ENCODE peak calls at places on chromosomes 4 and X, in eight cellular contexts. Y is WERI-Rb-1, B is aorta, P is kidney epithelial cell, M is tibial artery, Q is mesenchymal stem cell, G is MG63, N is PC-3. A is an unnamed sample. For H3K27me3, the result is how much of the 10 kb centered on the place peaks cover.

GRCh38 chrX:42597481-42597880 is 180.5 kb downstream of the PPP1R2C start:
- DNase-seq in Y (no peak), B (no peak), P (no peak), M (no peak), Q (no peak), G (no peak), N (no peak), A (no peak)

GRCh38 chr4:11436673-11437072 is 8.0 kb upstream of the HS3ST1 start:
- DNase-seq in Y (no peak), B (no peak), P (no peak), M (no peak), Q (no peak), G (no peak), N (no peak), A (no peak)

GRCh38 chr4:95049838-95050237 is 292.1 kb downstream of the BMPR1B start:
- DNase-seq in Y (no peak), B (no peak), P (no peak), M (no peak), Q (peak), G (peak), N (no peak), A (peak)

GRCh38 chr4:113540859-113541258 is 220.7 kb downstream of the CAMK2D start:
- DNase-seq in Y (no peak), B (no peak), P (no peak), M (no peak), Q (peak), G (no peak), N (no peak), A (no peak)

GRCh38 chr4:33104190-33104773 is 2384.1 kb downstream of the PCDH7 start:
- DNase-seq in Y (no peak), B (no peak), P (no peak), M (no peak), Q (peak), G (no peak), N (no peak), A (peak)

GRCh38 chr4:81436928-81437327 is 34.8 kb downstream of the RASGEF1B start:
- DNase-seq in Y (no peak), B (no peak), P (no peak), M (no peak), Q (no peak), G (no peak), N (no peak), A (no peak)

GRCh38 chrX:72021975-72022374 is 109.7 kb downstream of the RTL5 start:
- DNase-seq in Y (peak), B (peak), P (no peak), M (no peak), Q (no peak), G (no peak), N (peak), A (peak)

GRCh38 chr4:29581469-29581868 is 1138.7 kb upstream of the PCDH7 start:
- DNase-seq in Y (no peak), B (no peak), P (no peak), M (no peak), Q (no peak), G (peak), N (no peak), A (peak)

GRCh38 chr4:73870778-73871177 is 1.6 kb downstream of the CXCL1 start:
- DNase-seq in Y (no peak), B (no peak), P (no peak), M (no peak), Q (peak), G (no peak), N (peak), A (peak)

GRCh38 chr4:77040856-77041576 is 34.8 kb downstream of the CCNI start:
- DNase-seq in Y (no peak), B (no peak), P (no peak), M (no peak), Q (peak), G (no peak), N (no peak), A (no peak)

GRCh38 chr4:2354127-2354526 is 64.3 kb downstream of the ZFYVE28 start:
- DNase-seq in Y (peak), B (peak), P (no peak), M (peak), Q (no peak), G (no peak), N (no peak), A (peak)

GRCh38 chr4:76624271-76624681 is 189.2 kb downstream of the SHROOM3 start:
- DNase-seq in Y (no peak), B (peak), P (peak), M (peak), Q (peak), G (peak), N (peak), A (peak)

GRCh38 chrX:136130931-136131843 is 16.1 kb upstream of the FHL1 start:
- DNase-seq in Y (no peak), B (no peak), P (peak), M (no peak), Q (peak), G (peak), N (peak), A (peak)

GRCh38 chrX:40197071-40197470 is 99.3 kb upstream of the BCOR start:
- DNase-seq in Y (no peak), B (no peak), P (no peak), M (no peak), Q (no peak), G (no peak), N (no peak), A (no peak)

GRCh38 chrX:18962329-18962728 is 21.6 kb downstream of the PHKA2 start:
- DNase-seq in Y (no peak), B (no peak), P (no peak), M (no peak), Q (no peak), G (no peak), N (peak), A (no peak)

GRCh38 chr4:117623321-117623720 is 411.0 kb upstream of the NDST3 start:
- DNase-seq in Y (no peak), B (no peak), P (no peak), M (no peak), Q (peak), G (no peak), N (no peak), A (no peak)

GRCh38 chrX:10534611-10535010 is 85.8 kb downstream of the MID1 start:
- DNase-seq in Y (no peak), B (no peak), P (no peak), M (no peak), Q (no peak), G (no peak), N (no peak), A (peak)

GRCh38 chr4:188781655-188782054 is 642.4 kb downstream of the TRIML1 start:
- DNase-seq in Y (peak), B (no peak), P (no peak), M (no peak), Q (peak), G (peak), N (peak), A (peak)

GRCh38 chr4:105990933-105991332 is 95.7 kb downstream of the NPNT start:
- DNase-seq in Y (no peak), B (peak), P (peak), M (peak), Q (peak), G (peak), N (peak), A (peak)

GRCh38 chrX:48154796-48155195 is 24.4 kb downstream of the SPACA5B start:
- DNase-seq in Y (no peak), B (no peak), P (no peak), M (no peak), Q (no peak), G (no peak), N (no peak), A (no peak)

GRCh38 chr4:180054291-180054690 is 2188.9 kb upstream of the TENM3 start:
- DNase-seq in Y (no peak), B (no peak), P (no peak), M (no peak), Q (no peak), G (no peak), N (no peak), A (no peak)

GRCh38 chrX:150365953-150366911 is 3.1 kb downstream of the MAMLD1 start:
- DNase-seq in Y (peak), B (peak), P (no peak), M (peak), Q (peak), G (peak), N (peak), A (peak)

GRCh38 chr4:182642831-182643230 is 274.4 kb downstream of the DCTD start:
- DNase-seq in Y (no peak), B (no peak), P (no peak), M (no peak), Q (peak), G (no peak), N (peak), A (peak)

GRCh38 chr4:109315341-109315740 is 12.9 kb upstream of the COL25A1 start:
- DNase-seq in Y (no peak), B (no peak), P (no peak), M (no peak), Q (no peak), G (no peak), N (no peak), A (no peak)

GRCh38 chrX:126929071-126929470 is 109.5 kb downstream of the PRR32 start:
- DNase-seq in Y (no peak), B (no peak), P (no peak), M (no peak), Q (no peak), G (no peak), N (no peak), A (no peak)

GRCh38 chrX:152259150-152259549 is 120.8 kb upstream of the MAGEA10 start:
- DNase-seq in Y (no peak), B (no peak), P (no peak), M (no peak), Q (no peak), G (peak), N (no peak), A (no peak)

GRCh38 chr4:57405359-57405758 is 295.2 kb upstream of the IGFBP7 start:
- DNase-seq in Y (no peak), B (no peak), P (peak), M (no peak), Q (no peak), G (peak), N (peak), A (peak)

GRCh38 chr4:94416335-94416734 is 35.4 kb upstream of the PDLIM5 start:
- DNase-seq in Y (no peak), B (no peak), P (no peak), M (no peak), Q (no peak), G (no peak), N (no peak), A (no peak)

GRCh38 chr4:11814758-11815157 is 386.1 kb upstream of the HS3ST1 start:
- DNase-seq in Y (no peak), B (no peak), P (no peak), M (no peak), Q (no peak), G (no peak), N (no peak), A (peak)

GRCh38 chr4:22514001-22514400 is 1.9 kb downstream of the ADGRA3 start:
- DNase-seq in Y (no peak), B (no peak), P (peak), M (no peak), Q (peak), G (no peak), N (peak), A (peak)

GRCh38 chr4:21869978-21870745 is 78.4 kb downstream of the KCNIP4 start:
- DNase-seq in Y (no peak), B (no peak), P (no peak), M (no peak), Q (no peak), G (no peak), N (no peak), A (no peak)

GRCh38 chrX:13690836-13691235 is 1.9 kb downstream of the RAB9A start:
- DNase-seq in Y (no peak), B (no peak), P (no peak), M (no peak), Q (no peak), G (no peak), N (peak), A (peak)

GRCh38 chrX:117511379-117511778 is 605.2 kb downstream of the KLHL13 start:
- DNase-seq in Y (no peak), B (no peak), P (no peak), M (no peak), Q (no peak), G (no peak), N (no peak), A (no peak)

GRCh38 chr4:31737419-31737818 is 1017.2 kb downstream of the PCDH7 start:
- DNase-seq in Y (no peak), B (no peak), P (no peak), M (no peak), Q (no peak), G (no peak), N (no peak), A (no peak)

GRCh38 chrX:70998402-70999027 is 67.6 kb upstream of the SLC7A3 start:
- DNase-seq in Y (peak), B (no peak), P (no peak), M (no peak), Q (peak), G (no peak), N (peak), A (peak)

GRCh38 chrX:111914398-111915092 is 38.6 kb downstream of the TRPC5OS start:
- DNase-seq in Y (no peak), B (no peak), P (no peak), M (no peak), Q (peak), G (no peak), N (peak), A (no peak)

GRCh38 chr4:173362666-173363065 is 8.1 kb upstream of the SAP30 start:
- DNase-seq in Y (no peak), B (no peak), P (no peak), M (no peak), Q (no peak), G (no peak), N (no peak), A (no peak)

DNA sequence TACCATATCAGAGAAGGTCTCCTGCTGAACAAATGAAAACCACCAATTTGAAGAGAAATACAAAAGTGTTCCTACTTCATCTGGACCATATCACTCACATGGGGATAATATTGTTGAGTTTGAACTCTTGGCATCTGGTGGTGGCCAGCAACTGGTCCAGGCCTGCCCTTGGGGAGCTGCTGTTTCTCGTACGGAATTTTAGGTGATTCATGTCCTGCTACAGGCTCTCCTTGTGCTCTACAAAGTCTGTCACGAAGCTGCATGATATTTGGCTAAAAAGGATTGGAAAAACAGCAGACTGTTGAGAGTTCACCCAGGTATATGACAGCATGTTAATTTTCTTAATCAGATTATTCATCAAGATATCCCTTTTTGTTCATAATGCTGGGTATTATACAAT is 42.2 kb downstream of the SEC31A start:
- DNase-seq in Y (no peak), B (no peak), P (no peak), M (no peak), Q (no peak), G (no peak), N (no peak), A (no peak)
- H3K27me3 ChIP-seq in Y (under half), B (under half), P (under half), M (under half), Q (under half), G (under half), N (under half), A (under half)

DNA sequence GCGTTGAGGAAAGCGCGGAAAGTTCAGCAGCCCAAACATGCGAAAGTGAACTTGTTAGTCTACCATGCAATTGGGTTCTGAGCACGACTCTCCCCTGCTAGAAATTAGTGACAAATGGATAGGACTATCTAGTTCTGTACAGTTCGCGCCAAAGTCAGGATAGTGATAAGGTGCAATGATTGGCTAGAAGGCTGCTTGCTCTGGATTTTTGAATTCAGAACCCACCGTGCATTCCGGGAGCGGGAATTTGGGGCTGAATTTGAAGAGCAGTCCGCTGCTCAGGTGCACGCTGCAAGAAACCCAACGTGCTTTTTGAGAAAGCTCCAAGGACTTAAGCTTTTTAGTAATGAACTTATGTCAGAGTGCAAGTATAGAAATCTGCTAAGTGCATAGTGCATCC is 732 bp upstream of the ESX1 start:
- DNase-seq in Y (no peak), B (no peak), P (no peak), M (no peak), Q (no peak), G (no peak), N (no peak), A (no peak)
- H3K27me3 ChIP-seq in Y (half or more), B (under half), P (under half), M (under half), Q (under half), G (under half), N (under half), A (half or more)

GRCh38 chr4:41362647-41363383 is 106.1 kb downstream of the UCHL1 start:
- DNase-seq in Y (no peak), B (no peak), P (no peak), M (no peak), Q (peak), G (peak), N (no peak), A (no peak)

GRCh38 chr4:41361831-41362646 is 105.3 kb downstream of the UCHL1 start:
- DNase-seq in Y (no peak), B (no peak), P (no peak), M (no peak), Q (peak), G (no peak), N (peak), A (no peak)

GRCh38 chr4:41360214-41360910 is 103.6 kb downstream of the UCHL1 start:
- DNase-seq in Y (peak), B (peak), P (no peak), M (peak), Q (peak), G (peak), N (peak), A (peak)

GRCh38 chr4:41359836-41360213 is 103.1 kb downstream of the UCHL1 start:
- DNase-seq in Y (no peak), B (no peak), P (no peak), M (no peak), Q (no peak), G (no peak), N (no peak), A (no peak)

GRCh38 chr4:41360911-41361830 is 104.4 kb downstream of the UCHL1 start:
- DNase-seq in Y (peak), B (peak), P (no peak), M (peak), Q (peak), G (peak), N (peak), A (peak)
- H3K27me3 ChIP-seq in Y (under half), B (under half), P (under half), M (under half), Q (half or more), G (under half), N (under half), A (under half)

GRCh38 chrX:49292400-49293362 is 10.8 kb upstream of the GAGE10 start:
- DNase-seq in Y (no peak), B (no peak), P (no peak), M (no peak), Q (no peak), G (no peak), N (no peak), A (no peak)
- H3K27me3 ChIP-seq in Y (under half), B (under half), P (under half), M (under half), Q (under half), G (under half), N (under half), A (under half)

GRCh38 chr4:4853921-4854648 is 5.4 kb upstream of the MSX1 start:
- DNase-seq in Y (no peak), B (no peak), P (no peak), M (peak), Q (no peak), G (no peak), N (no peak), A (no peak)
- H3K27me3 ChIP-seq in Y (under half), B (under half), P (half or more), M (half or more), Q (half or more), G (under half), N (under half), A (under half)

GRCh38 chrX:133849676-133850075 is 135.7 kb downstream of the GPC3 start:
- DNase-seq in Y (no peak), B (no peak), P (no peak), M (no peak), Q (peak), G (no peak), N (no peak), A (no peak)

GRCh38 chrX:133852837-133853236 is 132.6 kb downstream of the GPC3 start:
- DNase-seq in Y (no peak), B (no peak), P (no peak), M (no peak), Q (no peak), G (no peak), N (no peak), A (peak)

GRCh38 chrX:133847595-133847994 is 137.8 kb downstream of the GPC3 start:
- DNase-seq in Y (no peak), B (no peak), P (no peak), M (no peak), Q (no peak), G (no peak), N (no peak), A (no peak)

DNA sequence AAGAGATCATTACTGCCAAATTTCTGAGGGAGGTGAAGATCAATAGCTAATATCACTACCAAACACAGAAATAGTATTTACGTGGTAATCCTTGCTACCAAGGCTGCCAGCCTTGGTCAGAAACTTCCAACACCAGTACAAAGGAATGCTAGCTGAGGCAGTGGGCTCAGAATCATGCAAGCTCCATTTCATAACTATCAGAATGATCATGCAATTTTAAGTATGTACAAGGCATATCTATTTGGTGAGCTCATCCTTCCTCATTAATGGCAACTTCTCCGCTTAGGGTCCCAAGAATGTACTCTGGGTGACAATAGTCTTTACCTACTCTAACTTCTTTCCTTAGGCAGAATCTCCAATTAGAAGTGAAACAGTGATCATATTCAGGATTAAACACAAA is 135.0 kb downstream of the GPC3 start:
- DNase-seq in Y (no peak), B (no peak), P (no peak), M (no peak), Q (no peak), G (no peak), N (no peak), A (peak)
- H3K27me3 ChIP-seq in Y (under half), B (under half), P (under half), M (under half), Q (under half), G (under half), N (under half), A (under half)

DNA sequence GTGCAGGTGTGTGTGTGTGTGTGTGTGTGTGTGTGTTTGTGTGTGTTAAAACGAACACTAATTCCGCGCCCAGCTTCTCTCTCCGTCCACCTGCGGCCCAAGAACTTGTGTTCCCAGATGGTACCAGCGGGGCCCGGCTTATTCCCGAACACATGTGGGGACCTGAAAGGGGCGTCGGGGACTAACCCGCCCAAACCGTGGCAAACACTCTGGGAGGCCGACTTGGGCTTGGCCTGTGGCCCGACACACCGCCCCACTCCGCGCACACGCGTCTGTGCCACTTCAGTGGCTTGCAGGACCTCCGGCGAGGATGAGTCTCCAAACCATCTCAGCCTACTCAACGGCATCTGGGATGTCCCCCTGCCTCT is 870 bp upstream of the HHIP start:
- DNase-seq in Y (peak), B (peak), P (no peak), M (peak), Q (no peak), G (no peak), N (no peak), A (peak)
- H3K27me3 ChIP-seq in Y (under half), B (under half), P (under half), M (under half), Q (under half), G (under half), N (under half), A (under half)

GRCh38 chrX:116009348-116009747 is 161.2 kb upstream of the AGTR2 start:
- DNase-seq in Y (no peak), B (no peak), P (no peak), M (no peak), Q (no peak), G (no peak), N (no peak), A (no peak)
- H3K27me3 ChIP-seq in Y (half or more), B (under half), P (under half), M (under half), Q (under half), G (under half), N (under half), A (under half)

GRCh38 chrX:145820825-145821224 is 3.2 kb downstream of the SLITRK2 start:
- DNase-seq in Y (no peak), B (no peak), P (no peak), M (no peak), Q (no peak), G (no peak), N (no peak), A (no peak)
- H3K27me3 ChIP-seq in Y (half or more), B (under half), P (under half), M (under half), Q (half or more), G (under half), N (half or more), A (half or more)

A was measured in adipocyte.